ENCODE peak calls at places on chromosomes 11 and 22, in seven cellular contexts. Y, O, G, U, I, C and A are unnamed samples.
A peak's percentile ranks its signal among the peaks of the same experiment; 100 is the strongest.

GRCh38 chr11:90113541-90113940 is 20.9 kb upstream of the NAALAD2 start:
- DNase-seq in O (peak; percentile 1), Y (no peak), I (no peak), G (no peak), C (no peak), U (no peak), A (no peak)

GRCh38 chr11:55457641-55458040 is 89.9 kb downstream of the OR4A15 start:
- DNase-seq in I (no peak), U (no peak), Y (no peak), G (no peak), O (no peak), C (no peak), A (no peak)

GRCh38 chr11:69234740-69235710 is 58.9 kb upstream of the MYEOV start:
- DNase-seq in O (no peak), G (no peak), U (no peak), I (no peak), C (no peak), Y (no peak), A (no peak)

GRCh38 chr11:65120831-65121230 is 1.1 kb downstream of the FAU start:
- DNase-seq in G (no peak), I (no peak), U (no peak), O (no peak), Y (no peak), C (no peak), A (no peak)

GRCh38 chr11:61814958-61815789 is 1.6 kb downstream of the FADS1 start:
- DNase-seq in Y (peak; percentile 65), U (peak; percentile 85), O (peak; percentile 85), G (peak; percentile 99), I (peak; percentile 56), C (peak; percentile 32), A (peak; percentile 98)

GRCh38 chr22:39408173-39408572 is 8.6 kb downstream of the TAB1 start:
- DNase-seq in U (no peak), Y (no peak), I (no peak), C (no peak), G (no peak), O (peak; percentile 9), A (no peak)

GRCh38 chr11:125036933-125037332 is 26.2 kb upstream of the SLC37A2 start:
- DNase-seq in G (no peak), O (peak; percentile 31), Y (peak; percentile 9), I (no peak), C (no peak), U (no peak), A (no peak)

GRCh38 chr22:22684605-22685561 is 40.5 kb downstream of the GGTLC2 start:
- DNase-seq in U (no peak), O (peak; percentile 67), Y (peak; percentile 62), C (no peak), G (peak; percentile 8), I (no peak), A (peak; percentile 38)

GRCh38 chr22:49929553-49929979 is 11.1 kb downstream of the CRELD2 start:
- DNase-seq in G (no peak), U (no peak), Y (no peak), C (peak; percentile 59), O (peak; percentile 56), I (peak; percentile 80), A (peak; percentile 85)

GRCh38 chr11:31883435-31883834 is 72.3 kb upstream of the PAX6 start:
- DNase-seq in Y (no peak), O (no peak), G (no peak), U (no peak), I (no peak), C (no peak), A (no peak)

GRCh38 chr11:12175694-12176241 is 65.4 kb downstream of the MICAL2 start:
- DNase-seq in U (peak; percentile 64), C (no peak), I (no peak), O (peak; percentile 82), Y (peak; percentile 68), G (no peak), A (no peak)

GRCh38 chr22:29183971-29184595 is 21.6 kb upstream of the EMID1 start:
- DNase-seq in O (no peak), G (no peak), C (no peak), U (no peak), I (no peak), Y (no peak), A (no peak)

GRCh38 chr22:39990688-39991087 is 4.1 kb upstream of the FAM83F start:
- DNase-seq in Y (no peak), G (no peak), O (no peak), U (no peak), I (no peak), C (no peak), A (no peak)

GRCh38 chr11:84117394-84117793 is 831.2 kb upstream of the CCDC90B start:
- DNase-seq in U (no peak), O (no peak), Y (no peak), I (no peak), C (no peak), G (no peak), A (no peak)

GRCh38 chr22:18044548-18045271 is 20.3 kb upstream of the MICAL3 start:
- DNase-seq in C (no peak), Y (no peak), I (no peak), O (no peak), U (no peak), G (peak; percentile 87), A (no peak)

GRCh38 chr11:102367364-102367763 is 20.4 kb downstream of the BIRC2 start:
- DNase-seq in Y (no peak), G (no peak), C (no peak), I (no peak), O (peak; percentile 10), U (no peak), A (no peak)

GRCh38 chr11:44475114-44475686 is 90.3 kb upstream of the CD82 start:
- DNase-seq in I (no peak), U (no peak), C (no peak), O (no peak), Y (no peak), G (no peak), A (no peak)

GRCh38 chr11:122995526-122995925 is 13.9 kb upstream of the BSX start:
- DNase-seq in U (no peak), O (no peak), G (no peak), I (no peak), Y (no peak), C (no peak), A (no peak)

GRCh38 chr22:38638734-38639133 is 17.5 kb downstream of the FAM227A start:
- DNase-seq in C (no peak), O (no peak), U (no peak), Y (no peak), G (no peak), I (no peak), A (no peak)

GRCh38 chr11:94245121-94245520 is 59.3 kb upstream of the IZUMO1R start:
- DNase-seq in C (no peak), U (no peak), O (no peak), G (no peak), Y (no peak), I (no peak), A (no peak)

GRCh38 chr11:22657101-22657694 is 9.2 kb upstream of the GAS2 start:
- DNase-seq in O (no peak), I (no peak), Y (no peak), C (no peak), G (no peak), U (no peak), A (no peak)

GRCh38 chr11:118522571-118523072 is 4.7 kb upstream of the TTC36 start:
- DNase-seq in Y (no peak), I (no peak), U (no peak), O (peak; percentile 29), C (no peak), G (no peak), A (no peak)

GRCh38 chr11:66262191-66262590 is 6.2 kb upstream of the RAB1B start:
- DNase-seq in C (no peak), U (no peak), Y (no peak), G (no peak), I (no peak), O (no peak), A (no peak)

GRCh38 chr11:22555901-22556300 is 69.7 kb downstream of the FANCF start:
- DNase-seq in O (no peak), I (no peak), G (no peak), C (no peak), U (no peak), Y (no peak), A (no peak)

GRCh38 chr11:73461844-73462435 is 85.7 kb downstream of the RELT start:
- DNase-seq in G (no peak), U (no peak), Y (no peak), O (no peak), I (no peak), C (no peak), A (no peak)

GRCh38 chr22:49412236-49412635 is 415.4 kb downstream of the BRD1 start:
- DNase-seq in U (no peak), I (no peak), O (no peak), Y (no peak), G (no peak), C (no peak), A (no peak)

GRCh38 chr11:44005076-44005800 is 42.5 kb upstream of the ACCSL start:
- DNase-seq in G (no peak), Y (no peak), O (no peak), I (no peak), U (no peak), C (no peak), A (peak; percentile 59)

GRCh38 chr11:34052608-34053160 is 1.2 kb downstream of the CAPRIN1 start:
- DNase-seq in O (peak; percentile 21), C (peak; percentile 14), Y (no peak), I (no peak), U (no peak), G (no peak), A (peak; percentile 18)

GRCh38 chr11:78000193-78000592 is 5.7 kb upstream of the INTS4 start:
- DNase-seq in Y (peak; percentile 55), U (peak; percentile 47), G (peak; percentile 51), O (peak; percentile 79), C (peak; percentile 8), I (no peak), A (no peak)

GRCh38 chr11:61838501-61838900 is 10.4 kb downstream of the FADS2 start:
- DNase-seq in U (no peak), O (no peak), C (no peak), G (no peak), I (no peak), Y (no peak), A (no peak)

GRCh38 chr11:14971865-14972580 is at the start of gene CALCA:
- DNase-seq in C (no peak), I (no peak), U (no peak), Y (no peak), O (no peak), G (no peak), A (peak; percentile 46)

GRCh38 chr11:56841210-56841810 is 92.8 kb upstream of the OR9G4 start:
- DNase-seq in Y (peak; percentile 42), C (no peak), I (no peak), U (peak; percentile 55), O (peak; percentile 78), G (peak; percentile 5), A (peak; percentile 58)

GRCh38 chr11:109196016-109196415 is 226.0 kb upstream of the C11orf87 start:
- DNase-seq in O (no peak), Y (no peak), C (no peak), U (no peak), I (no peak), G (no peak), A (no peak)